ENCODE peak calls at places on chromosomes 16 and 17, in six cellular contexts. N is CD8-positive, alpha-beta T cell; E is IMR-90; C is A673; X is lung; Q is mammary epithelial cell. F is an unnamed sample. For H3K9me3 and H3K27me3, the result is how much of the 10 kb centered on the place peaks cover.

GRCh38 chr16:31461201-31461920 is 2.1 kb downstream of the ARMC5 start:
- DNase-seq in Q (no peak), E (no peak), C (no peak), X (no peak), N (no peak), F (no peak)

GRCh38 chr17:72724375-72724774 is 368.1 kb downstream of the SLC39A11 start:
- DNase-seq in E (peak), C (no peak), Q (peak), N (no peak), X (no peak), F (no peak)

GRCh38 chr17:38453951-38454421 is 25.7 kb downstream of the ARHGAP23 start:
- DNase-seq in X (no peak), Q (no peak), C (peak), N (no peak), E (peak), F (no peak)

GRCh38 chr16:25018972-25019617 is 3.9 kb upstream of the ARHGAP17 start:
- DNase-seq in C (no peak), N (no peak), X (no peak), Q (no peak), E (no peak), F (no peak)

GRCh38 chr16:84706856-84707255 is 7.1 kb downstream of the USP10 start:
- DNase-seq in C (no peak), X (no peak), E (no peak), N (no peak), Q (no peak), F (no peak)

GRCh38 chr17:50603340-50603739 is 31.3 kb upstream of the ABCC3 start:
- DNase-seq in E (no peak), N (no peak), C (peak), Q (no peak), X (no peak), F (peak)

GRCh38 chr17:55283256-55283965 is 18.7 kb downstream of the HLF start:
- DNase-seq in X (no peak), E (no peak), N (no peak), Q (no peak), C (no peak), F (no peak)

GRCh38 chr16:80804451-80805383 is at the start of gene CDYL2:
- DNase-seq in N (peak), Q (no peak), C (peak), E (peak), X (peak), F (no peak)

GRCh38 chr16:88815901-88816589 is 4.3 kb upstream of the APRT start:
- DNase-seq in E (no peak), C (peak), N (peak), Q (no peak), X (no peak), F (peak)

GRCh38 chr16:89495121-89495520 is 4.8 kb upstream of the ANKRD11 start:
- DNase-seq in N (no peak), C (no peak), X (no peak), E (peak), Q (no peak), F (no peak)

GRCh38 chr16:75789237-75789636 is 62.9 kb upstream of the CPHXL start:
- DNase-seq in E (peak), C (peak), N (no peak), Q (peak), X (no peak), F (no peak)

GRCh38 chr17:30271102-30271501 is 20.6 kb downstream of the BLMH start:
- DNase-seq in X (no peak), C (no peak), E (peak), N (no peak), Q (no peak), F (no peak)

GRCh38 chr17:79364695-79365094 is 246.2 kb downstream of the RBFOX3 start:
- DNase-seq in Q (no peak), N (no peak), E (no peak), C (no peak), X (no peak), F (no peak)

GRCh38 chr17:62824290-62825135 is 16.4 kb upstream of the MARCHF10 start:
- DNase-seq in Q (peak), E (peak), N (no peak), X (no peak), C (no peak), F (no peak)

GRCh38 chr16:53457670-53458069 is 23.4 kb downstream of the RBL2 start:
- DNase-seq in X (no peak), E (no peak), N (peak), Q (peak), C (no peak), F (no peak)

GRCh38 chr16:75267631-75268264 is 16.3 kb upstream of the BCAR1 start:
- DNase-seq in E (peak), C (peak), Q (peak), N (no peak), X (peak), F (no peak)

GRCh38 chr17:75777243-75777922 is 7.2 kb upstream of the UNK start:
- DNase-seq in C (no peak), Q (no peak), E (no peak), X (no peak), N (no peak), F (no peak)

GRCh38 chr17:65987988-65988387 is 203.9 kb downstream of the CEP112 start:
- DNase-seq in E (peak), Q (peak), N (no peak), X (no peak), C (peak), F (peak)

GRCh38 chr16:88831838-88832237 is 20.1 kb upstream of the APRT start:
- DNase-seq in N (no peak), Q (peak), E (no peak), X (no peak), C (no peak), F (peak)

GRCh38 chr16:47979783-47980182 is 176.0 kb downstream of the ABCC12 start:
- DNase-seq in Q (no peak), E (no peak), X (no peak), N (no peak), C (no peak), F (no peak)

GRCh38 chr16:11004351-11004750 is 60.0 kb downstream of the CLEC16A start:
- DNase-seq in E (peak), C (no peak), Q (peak), X (no peak), N (no peak), F (no peak)

DNA sequence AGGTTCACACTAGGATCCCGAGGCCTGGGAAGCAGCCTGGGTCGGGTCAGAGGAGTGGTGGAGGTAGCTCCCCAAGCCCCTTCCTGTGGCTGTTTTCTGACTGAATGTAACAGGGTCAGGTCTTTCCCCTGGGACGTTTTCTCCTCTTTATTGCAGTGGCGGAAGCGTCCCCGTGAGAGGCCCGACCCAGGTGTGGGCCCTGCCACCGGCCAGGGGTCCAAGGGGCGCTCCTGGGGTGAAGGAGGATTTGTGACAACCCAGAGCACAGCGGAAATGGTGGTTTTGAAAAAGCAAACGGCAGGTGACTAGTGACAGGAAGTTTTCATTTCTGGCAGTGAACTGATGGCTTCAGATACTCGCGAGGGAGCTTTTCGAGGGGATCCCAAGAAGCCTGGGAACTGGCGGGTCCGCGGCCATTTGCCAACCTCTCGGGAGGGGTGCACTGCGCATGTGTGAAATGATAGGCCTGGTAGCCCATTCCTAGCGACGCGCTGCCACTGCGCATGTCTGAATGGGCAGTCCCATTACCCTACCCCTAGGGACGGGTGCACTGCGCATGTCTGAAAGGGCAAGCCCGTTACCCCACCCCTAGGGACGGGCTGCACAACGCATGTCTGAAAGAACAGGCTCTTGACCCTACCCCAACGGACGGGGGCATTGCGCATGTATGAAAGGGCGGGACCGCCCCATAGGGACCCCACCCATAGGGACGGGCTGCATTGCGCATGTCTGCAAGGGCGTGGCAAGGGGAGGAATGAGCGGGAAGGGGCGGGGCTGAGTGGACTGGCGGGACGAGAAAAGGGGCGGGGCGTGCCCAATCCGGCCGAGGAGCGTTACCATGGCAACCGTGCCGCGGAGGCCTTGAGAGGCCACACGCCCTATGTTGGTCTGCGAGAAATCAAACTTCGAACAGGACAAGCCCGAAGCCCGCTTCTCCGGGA is 1747.9 kb downstream of the TP53TG3F start:
- DNase-seq in Q (no peak), N (no peak), C (no peak), X (no peak), E (no peak), F (no peak)
- H3K9me3 ChIP-seq in Q (under half), N (under half), C (under half), X (under half), E (under half), F (under half)

DNA sequence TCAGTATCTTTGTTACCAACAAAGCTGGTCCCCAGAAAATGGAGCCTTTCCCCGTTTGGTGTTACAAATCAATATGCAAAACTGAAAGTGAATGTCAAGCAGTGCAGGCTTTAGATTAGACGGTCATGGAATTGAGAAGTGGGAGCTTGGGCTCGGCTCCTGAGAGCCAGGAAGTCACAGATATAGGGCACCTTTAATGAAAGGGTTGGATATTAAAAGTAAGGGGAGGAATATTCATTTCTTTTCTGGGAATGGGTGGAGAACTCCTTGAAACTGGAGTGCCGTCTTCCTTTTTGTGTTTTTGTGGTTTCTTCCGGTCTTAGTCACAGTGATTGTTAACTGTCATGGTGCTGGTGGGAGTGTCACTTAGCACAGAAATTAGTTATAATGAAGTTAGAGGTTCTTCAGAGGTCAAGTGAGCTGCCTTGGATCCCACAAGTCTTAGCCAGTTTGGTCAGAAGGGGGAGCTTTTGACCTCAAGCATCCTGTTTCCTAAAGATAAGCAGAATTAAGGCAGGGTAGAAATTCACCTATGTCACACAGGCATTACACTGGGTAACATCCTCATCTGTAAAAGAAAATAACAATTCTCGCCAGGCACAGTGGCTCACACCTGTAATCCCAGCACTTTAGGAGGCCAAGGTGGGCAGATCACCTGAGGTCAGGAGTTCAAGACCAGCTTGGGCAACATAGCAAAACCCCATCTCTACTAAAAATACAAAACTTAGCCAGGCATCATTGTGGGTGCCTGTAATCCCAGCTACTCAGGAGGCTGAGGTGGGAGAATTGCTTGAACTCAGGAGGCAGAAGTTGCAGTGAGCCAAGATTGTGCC is 9.6 kb upstream of the EIF1 start:
- DNase-seq in C (peak), Q (peak), E (peak), N (peak), X (peak), F (no peak)
- TF ChIP-seq CTCF in C (no peak), Q (peak), E (no peak), N (no peak), X (peak), F (peak)

DNA sequence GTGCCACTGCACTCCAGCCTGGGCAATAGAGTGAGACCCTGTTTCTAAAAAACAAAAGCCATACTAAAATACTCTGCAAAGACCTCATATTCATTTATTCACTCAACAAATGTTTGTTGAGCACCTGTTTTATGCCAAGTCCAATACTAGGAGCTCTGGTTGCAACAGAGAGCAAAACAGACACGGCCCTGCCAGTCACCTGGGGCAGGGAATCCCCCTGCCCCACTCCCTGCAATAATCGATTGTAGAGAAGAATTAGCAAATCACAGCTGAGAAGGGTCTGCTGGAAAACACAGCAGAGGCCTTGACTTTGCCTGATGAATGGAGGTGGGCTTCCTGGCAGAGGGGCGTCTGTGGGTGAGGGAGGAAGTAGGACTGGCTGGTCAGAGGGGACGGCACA is 50.8 kb downstream of the IRF8 start:
- DNase-seq in C (no peak), Q (no peak), N (no peak), X (no peak), E (no peak), F (no peak)
- H3K27me3 ChIP-seq in C (under half), Q (under half), N (under half), X (under half), E (half or more), F (under half)

GRCh38 chr17:83196088-83196765 is 116.8 kb downstream of the METRNL start:
- DNase-seq in X (no peak), C (no peak), E (peak), N (no peak), Q (no peak), F (no peak)
- H3K9me3 ChIP-seq in X (under half), C (under half), E (under half), N (under half), Q (under half), F (under half)

GRCh38 chr17:2267354-2267753 is 36.2 kb downstream of the SMG6 start:
- DNase-seq in X (no peak), E (no peak), Q (no peak), N (no peak), C (no peak), F (no peak)

GRCh38 chr17:2266865-2267228 is 36.7 kb downstream of the SMG6 start:
- DNase-seq in N (no peak), X (no peak), Q (no peak), E (no peak), C (no peak), F (no peak)

GRCh38 chr17:2264023-2264860 is 39.3 kb downstream of the SMG6 start:
- DNase-seq in C (peak), X (no peak), E (peak), Q (no peak), N (no peak), F (no peak)

GRCh38 chr17:2263183-2263954 is 40.2 kb downstream of the SMG6 start:
- DNase-seq in X (no peak), N (no peak), C (no peak), Q (no peak), E (peak), F (no peak)

GRCh38 chr17:2266045-2266864 is 37.3 kb downstream of the SMG6 start:
- DNase-seq in C (no peak), N (peak), E (no peak), Q (no peak), X (peak), F (no peak)
- TF ChIP-seq CTCF in C (no peak), N (no peak), E (no peak), Q (no peak), X (no peak), F (no peak)

DNA sequence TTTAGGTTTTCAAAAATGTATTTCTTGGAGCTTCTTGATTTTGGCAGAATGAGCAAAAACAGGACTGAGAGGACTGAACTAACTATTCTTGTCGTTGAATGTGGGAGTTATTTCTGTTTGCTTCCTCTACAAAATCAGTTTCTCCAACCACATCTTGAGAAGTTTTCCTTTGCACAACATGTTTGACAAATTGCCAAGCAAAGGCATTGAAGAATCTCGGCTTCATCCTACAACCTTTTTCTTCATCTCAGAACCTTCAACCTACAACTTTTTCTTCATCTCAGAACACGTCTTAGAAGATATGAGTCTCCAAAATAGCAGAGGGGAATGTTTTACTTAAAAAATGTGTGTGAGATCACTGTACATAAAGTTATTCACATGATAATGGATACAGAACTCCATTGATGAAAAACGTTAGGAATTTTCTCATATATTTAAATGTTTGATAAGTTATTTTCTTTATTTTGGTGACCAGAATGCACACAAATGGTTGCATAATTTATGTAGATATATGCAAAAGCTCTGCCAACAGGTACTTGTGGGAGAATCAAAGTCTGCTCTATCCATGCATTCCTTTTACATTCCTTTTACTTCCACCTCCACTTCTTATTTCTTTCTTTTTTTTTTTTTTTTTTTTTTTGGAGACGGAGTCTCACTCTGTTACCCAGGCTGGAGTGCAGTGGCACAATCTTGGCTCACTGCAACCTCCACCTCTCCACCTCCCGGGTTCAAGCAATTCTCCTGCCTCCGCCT is 370.0 kb downstream of the KCNJ2 start:
- DNase-seq in Q (no peak), C (no peak), X (no peak), N (no peak), E (no peak), F (no peak)
- H3K27me3 ChIP-seq in Q (under half), C (under half), X (under half), N (under half), E (under half), F (under half)

GRCh38 chr17:22310717-22311686 is 618.7 kb downstream of the KCNJ18 start:
- DNase-seq in N (no peak), X (no peak), E (no peak), C (no peak), Q (no peak), F (peak)
- H3K9me3 ChIP-seq in N (under half), X (under half), E (under half), C (under half), Q (under half), F (under half)

DNA sequence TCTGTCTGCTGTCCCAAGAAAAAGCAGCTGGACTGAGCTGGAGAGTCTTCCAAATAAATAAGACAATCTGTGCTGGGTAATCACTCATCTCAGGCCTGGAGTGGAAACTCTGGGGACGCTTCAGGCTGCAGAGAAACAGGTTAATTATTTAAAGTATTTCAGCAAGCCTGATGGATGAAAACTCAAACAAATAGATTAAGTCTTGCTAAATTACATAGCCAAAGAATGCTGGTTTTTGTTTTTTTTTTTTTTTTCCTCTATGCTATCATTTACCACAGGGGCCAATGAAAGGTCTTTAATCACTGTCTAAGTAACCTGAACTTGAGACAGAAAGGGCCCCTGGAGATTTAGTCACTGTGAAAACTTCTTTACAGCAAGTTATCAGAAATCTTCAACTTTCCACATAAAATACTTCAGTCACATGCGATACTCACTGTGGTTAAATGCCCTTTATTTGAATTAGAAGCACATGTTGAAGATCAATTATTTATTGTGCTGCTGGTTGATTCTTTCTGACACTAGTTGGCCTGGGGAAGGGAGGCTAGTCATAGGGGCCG is 30.9 kb upstream of the KCNJ2 start:
- DNase-seq in E (no peak), C (no peak), X (no peak), N (no peak), Q (no peak), F (no peak)
- TF ChIP-seq CTCF in E (no peak), C (no peak), X (no peak), N (no peak), Q (no peak), F (no peak)